ENCODE peak calls at places on chromosomes 4 and X, in six cellular contexts. S is activated CD8-positive, alpha-beta memory T cell treated with anti-CD3 and anti-CD28 coated beads, Interleukin-2, amount 10 ng/mL, durations not matched to agents 7 days and 5 days; N is cardiac fibroblast; G is SW480; F is stimulated activated CD8-positive, alpha-beta memory T cell treated with anti-CD3 and anti-CD28 coated beads, Interleukin-4, amount 100 ng/mL, for 1 hour; X is NCI-H2081. U is an unnamed sample.

GRCh38 chr4:74230902-74231499 is 73.1 kb downstream of the MTHFD2L start:
- DNase-seq in S (peak; percentile 53), G (no peak), N (peak; percentile 93), F (no peak), X (no peak), U (no peak)

GRCh38 chr4:65917486-65917885 is 247.2 kb upstream of the EPHA5 start:
- DNase-seq in F (no peak), S (no peak), X (no peak), G (no peak), N (peak; percentile 79), U (peak; percentile 7)

GRCh38 chr4:151202851-151203455 is 74.0 kb upstream of the PRSS48 start:
- DNase-seq in N (peak; percentile 62), G (no peak), S (no peak), X (no peak), F (no peak), U (no peak)

GRCh38 chrX:19627081-19627480 is 111.8 kb upstream of the MAP3K15 start:
- DNase-seq in X (no peak), F (no peak), S (no peak), N (no peak), G (no peak), U (no peak)

GRCh38 chr4:112517067-112517588 is 1.1 kb upstream of the NEUROG2 start:
- DNase-seq in N (no peak), X (no peak), G (no peak), S (peak; percentile 58), F (no peak), U (no peak)

GRCh38 chrX:136269921-136270320 is 18.7 kb upstream of the MAP7D3 start:
- DNase-seq in N (no peak), X (no peak), G (no peak), S (no peak), F (no peak), U (no peak)

GRCh38 chr4:3426465-3427133 is 15.2 kb upstream of the HGFAC start:
- DNase-seq in X (no peak), N (no peak), F (no peak), G (no peak), S (no peak), U (no peak)

GRCh38 chr4:7319024-7319423 is 115.7 kb downstream of the PSAPL1 start:
- DNase-seq in X (no peak), G (no peak), N (no peak), F (no peak), S (no peak), U (no peak)

GRCh38 chr4:140426610-140427103 is 791 bp downstream of the CLGN start:
- DNase-seq in S (peak; percentile 40), G (no peak), N (no peak), F (no peak), X (peak; percentile 81), U (no peak)

GRCh38 chr4:742742-743311 is 37.2 kb downstream of the PCGF3 start:
- DNase-seq in G (no peak), N (peak; percentile 72), S (peak; percentile 82), X (peak; percentile 58), F (peak; percentile 60), U (no peak)

GRCh38 chr4:89212666-89213381 is 94.8 kb downstream of the GPRIN3 start:
- DNase-seq in F (no peak), S (no peak), X (no peak), G (no peak), N (peak; percentile 15), U (peak; percentile 13)

GRCh38 chr4:98468744-98469143 is 189.7 kb downstream of the TSPAN5 start:
- DNase-seq in X (no peak), F (no peak), N (peak; percentile 72), G (no peak), S (no peak), U (no peak)

GRCh38 chr4:38085394-38086150 is 125.4 kb downstream of the PTTG2 start:
- DNase-seq in F (no peak), S (no peak), G (no peak), X (no peak), N (no peak), U (no peak)

GRCh38 chr4:183173580-183174526 is 74.8 kb downstream of the WWC2 start:
- DNase-seq in N (peak; percentile 40), X (no peak), G (no peak), S (no peak), F (no peak), U (no peak)

GRCh38 chr4:188408244-188409067 is 269.2 kb downstream of the TRIML1 start:
- DNase-seq in N (peak; percentile 75), S (no peak), G (no peak), F (no peak), X (no peak), U (no peak)

GRCh38 chr4:74873545-74874295 is 59.2 kb upstream of the PARM1 start:
- DNase-seq in S (no peak), G (no peak), F (no peak), N (no peak), X (peak; percentile 71), U (peak; percentile 13)

GRCh38 chrX:13855689-13856425 is 39.0 kb upstream of the GPM6B start:
- DNase-seq in G (no peak), N (peak; percentile 39), S (no peak), F (no peak), X (no peak), U (no peak)

GRCh38 chrX:283115-283845 is 2.1 kb downstream of the PLCXD1 start:
- DNase-seq in G (peak; percentile 84), X (no peak), F (peak; percentile 79), N (peak; percentile 89), S (peak; percentile 96), U (no peak)

GRCh38 chr4:84239278-84239845 is 259.7 kb downstream of the NKX6-1 start:
- DNase-seq in X (no peak), S (no peak), F (no peak), N (no peak), G (no peak), U (no peak)

GRCh38 chr4:146520894-146521542 is 722 bp downstream of the SLC10A7 start:
- DNase-seq in N (peak; percentile 63), G (peak; percentile 68), F (no peak), X (no peak), S (peak; percentile 55), U (peak; percentile 45)

GRCh38 chr4:81905966-81906365 is 434.3 kb upstream of the RASGEF1B start:
- DNase-seq in X (no peak), G (peak; percentile 11), F (no peak), S (peak; percentile 67), N (no peak), U (no peak)

GRCh38 chr4:80196259-80197131 is 808 bp upstream of the PRDM8 start:
- DNase-seq in G (no peak), X (no peak), N (no peak), F (no peak), S (no peak), U (no peak)

GRCh38 chr4:4673070-4673469 is 131.2 kb upstream of the STX18 start:
- DNase-seq in G (peak; percentile 95), X (no peak), F (no peak), S (no peak), N (peak; percentile 35), U (no peak)

GRCh38 chr4:67634741-67635140 is 66.2 kb downstream of the UBA6 start:
- DNase-seq in N (no peak), G (no peak), X (no peak), S (no peak), F (no peak), U (no peak)

GRCh38 chr4:181525641-181526040 is 717.6 kb upstream of the TENM3 start:
- DNase-seq in G (no peak), N (no peak), X (peak; percentile 39), F (no peak), S (no peak), U (no peak)

GRCh38 chr4:81606796-81607550 is 135.3 kb upstream of the RASGEF1B start:
- DNase-seq in X (no peak), S (no peak), F (no peak), G (no peak), N (peak; percentile 48), U (no peak)

GRCh38 chr4:48898733-48899431 is 7.7 kb downstream of the OCIAD2 start:
- DNase-seq in S (no peak), G (no peak), N (peak; percentile 61), F (no peak), X (no peak), U (no peak)

GRCh38 chr4:162498168-162498567 is 334.4 kb upstream of the FSTL5 start:
- DNase-seq in F (no peak), X (no peak), S (no peak), G (no peak), N (peak; percentile 1), U (no peak)

GRCh38 chr4:81452452-81453011 is 19.2 kb downstream of the RASGEF1B start:
- DNase-seq in X (no peak), S (no peak), G (no peak), N (peak; percentile 49), F (no peak), U (no peak)

GRCh38 chr4:176077561-176077960 is 11.9 kb downstream of the WDR17 start:
- DNase-seq in G (no peak), S (no peak), N (no peak), F (no peak), X (no peak), U (no peak)

GRCh38 chrX:71650333-71650969 is 16.9 kb upstream of the LOC101059915 start:
- DNase-seq in N (peak; percentile 3), G (peak; percentile 41), X (no peak), S (peak; percentile 54), F (no peak), U (no peak)

GRCh38 chrX:11589573-11590110 is 76.1 kb downstream of the ARHGAP6 start:
- DNase-seq in G (no peak), X (no peak), S (no peak), N (no peak), F (no peak), U (no peak)

GRCh38 chr4:48698029-48698901 is 81.8 kb downstream of the FRYL start:
- DNase-seq in X (no peak), S (no peak), G (peak; percentile 52), F (no peak), N (peak; percentile 93), U (no peak)

U was measured in NCI-H446 treated with DMSO at 0.1 percent for 48 hours.